ENCODE peak calls at places on chromosomes 3 and 15, in eight cellular contexts. X is A549, H is upper lobe of left lung, R is transverse colon, K is stomach, C is ovary, L is GM12878, Q is tibial nerve. D is an unnamed sample.

GRCh38 chr3:134840459-134840858 is 45.4 kb downstream of the EPHB1 start:
- DNase-seq in L (no peak), X (no peak), Q (no peak), K (no peak), H (no peak), C (no peak), R (no peak), D (no peak)

GRCh38 chr3:188174309-188175044 is 20.5 kb downstream of the LPP start:
- DNase-seq in C (no peak), X (no peak), Q (no peak), L (no peak), K (no peak), R (no peak), H (no peak), D (no peak)

GRCh38 chr3:44420676-44421075 is 56.8 kb downstream of the ZNF445 start:
- DNase-seq in X (no peak), Q (no peak), K (no peak), C (no peak), R (no peak), H (peak), L (no peak), D (no peak)

GRCh38 chr3:118636841-118637240 is 397.8 kb downstream of the IGSF11 start:
- DNase-seq in C (no peak), R (no peak), X (no peak), K (no peak), H (no peak), Q (no peak), L (no peak), D (no peak)

GRCh38 chr3:185824051-185824466 is 783 bp downstream of the IGF2BP2 start:
- DNase-seq in Q (no peak), L (no peak), R (peak), X (no peak), C (peak), K (peak), H (no peak), D (no peak)

GRCh38 chr3:156628095-156628690 is 46.2 kb upstream of the TIPARP start:
- DNase-seq in R (no peak), K (no peak), C (no peak), X (no peak), Q (no peak), L (no peak), H (no peak), D (no peak)

GRCh38 chr15:77499087-77499765 is 78.5 kb downstream of the HMG20A start:
- DNase-seq in H (no peak), L (no peak), Q (no peak), K (no peak), X (no peak), C (no peak), R (no peak), D (no peak)

GRCh38 chr3:44210967-44211366 is 30.7 kb upstream of the TOPAZ1 start:
- DNase-seq in K (no peak), H (no peak), L (no peak), X (no peak), C (no peak), R (no peak), Q (no peak), D (no peak)

GRCh38 chr3:172626241-172626640 is 84.6 kb downstream of the NCEH1 start:
- DNase-seq in R (no peak), Q (no peak), C (no peak), K (no peak), H (no peak), L (no peak), X (no peak), D (no peak)

GRCh38 chr3:20574746-20575145 is 388.7 kb upstream of the SGO1 start:
- DNase-seq in C (no peak), Q (no peak), X (no peak), L (no peak), K (no peak), H (no peak), R (no peak), D (no peak)

GRCh38 chr3:134485075-134485536 is 679 bp downstream of the ANAPC13 start:
- DNase-seq in C (no peak), L (no peak), Q (no peak), H (no peak), K (no peak), X (peak), R (peak), D (no peak)

GRCh38 chr3:41117398-41117870 is 81.9 kb upstream of the CTNNB1 start:
- DNase-seq in L (peak), C (peak), X (no peak), K (peak), Q (peak), H (peak), R (peak), D (peak)

GRCh38 chr3:23479615-23480323 is 276.6 kb downstream of the UBE2E2 start:
- DNase-seq in R (no peak), X (no peak), H (no peak), Q (no peak), K (no peak), C (no peak), L (no peak), D (no peak)

GRCh38 chr3:52440249-52440551 is 4.7 kb downstream of the SEMA3G start:
- DNase-seq in R (no peak), C (no peak), Q (no peak), L (no peak), X (no peak), K (no peak), H (no peak), D (no peak)

GRCh38 chr3:159856496-159857098 is 132.0 kb upstream of the IL12A start:
- DNase-seq in X (no peak), C (no peak), Q (no peak), R (no peak), H (no peak), K (no peak), L (no peak), D (no peak)

GRCh38 chr3:169460035-169460434 is 203.5 kb downstream of the MECOM start:
- DNase-seq in H (no peak), L (no peak), X (no peak), R (no peak), K (no peak), C (no peak), Q (no peak), D (no peak)

GRCh38 chr15:66757030-66757429 is 55.0 kb downstream of the SMAD6 start:
- DNase-seq in H (no peak), L (no peak), Q (no peak), X (no peak), R (no peak), K (no peak), C (peak), D (no peak)

GRCh38 chr3:134901461-134901860 is 106.4 kb downstream of the EPHB1 start:
- DNase-seq in R (no peak), C (no peak), X (no peak), H (no peak), K (no peak), L (no peak), Q (no peak), D (no peak)

GRCh38 chr15:67063689-67064606 is 1.5 kb upstream of the SMAD3 start:
- DNase-seq in X (peak), K (peak), L (no peak), H (peak), C (peak), Q (no peak), R (peak), D (no peak)

GRCh38 chr3:67017211-67017610 is 19.1 kb downstream of the KBTBD8 start:
- DNase-seq in H (no peak), X (no peak), Q (no peak), C (no peak), K (no peak), L (no peak), R (no peak), D (no peak)

GRCh38 chr15:66269326-66270090 is 16.0 kb upstream of the MEGF11 start:
- DNase-seq in X (no peak), C (no peak), L (no peak), R (peak), K (no peak), Q (no peak), H (no peak), D (no peak)

GRCh38 chr3:170307998-170308398 is 49.5 kb upstream of the SKIL start:
- DNase-seq in Q (no peak), X (peak), C (no peak), K (peak), L (no peak), R (no peak), H (peak), D (no peak)

GRCh38 chr15:39028069-39028468 is 463.5 kb upstream of the RASGRP1 start:
- DNase-seq in R (no peak), Q (no peak), L (no peak), H (no peak), K (no peak), C (no peak), X (peak), D (no peak)

GRCh38 chr3:136343446-136343845 is 93.3 kb downstream of the PCCB start:
- DNase-seq in R (no peak), C (no peak), Q (no peak), K (no peak), H (no peak), X (no peak), L (no peak), D (no peak)

GRCh38 chr3:175258763-175259162 is 399.6 kb downstream of the NAALADL2 start:
- DNase-seq in K (peak), R (no peak), Q (no peak), H (no peak), C (no peak), X (no peak), L (no peak), D (no peak)

GRCh38 chr3:150412599-150413069 is 4.5 kb downstream of the TSC22D2 start:
- DNase-seq in Q (no peak), H (no peak), X (no peak), R (no peak), C (no peak), K (no peak), L (no peak), D (no peak)

GRCh38 chr3:57917611-57918010 is 90.6 kb upstream of the FLNB start:
- DNase-seq in K (no peak), R (no peak), L (no peak), C (no peak), H (no peak), Q (no peak), X (no peak), D (no peak)

GRCh38 chr3:1805331-1805730 is 293.3 kb upstream of the CNTN4 start:
- DNase-seq in K (no peak), L (no peak), R (no peak), X (no peak), H (no peak), C (no peak), Q (no peak), D (no peak)

GRCh38 chr3:127320529-127321121 is 32.8 kb upstream of the PRR20G start:
- DNase-seq in Q (no peak), C (no peak), X (no peak), H (no peak), L (no peak), R (no peak), K (no peak), D (peak)

GRCh38 chr3:72390841-72391240 is 457.4 kb downstream of the SHQ1 start:
- DNase-seq in K (no peak), H (no peak), X (no peak), R (no peak), Q (no peak), C (no peak), L (no peak), D (no peak)

GRCh38 chr3:120304569-120305090 is 19.6 kb upstream of the GPR156 start:
- DNase-seq in K (no peak), R (no peak), L (no peak), X (no peak), C (no peak), H (no peak), Q (no peak), D (no peak)

GRCh38 chr3:32374788-32375595 is 16.7 kb upstream of the CMTM7 start:
- DNase-seq in L (peak), H (peak), K (peak), X (peak), R (peak), Q (peak), C (no peak), D (no peak)

GRCh38 chr3:10744098-10744465 is 71.9 kb upstream of the SLC6A11 start:
- DNase-seq in L (no peak), K (no peak), X (no peak), H (no peak), Q (no peak), C (no peak), R (no peak), D (no peak)

GRCh38 chr3:134251731-134252391 is 1.2 kb upstream of the RYK start:
- DNase-seq in L (no peak), H (no peak), R (no peak), C (peak), X (no peak), Q (no peak), K (no peak), D (no peak)

GRCh38 chr15:27541581-27541980 is 557.5 kb downstream of the OCA2 start:
- DNase-seq in L (no peak), H (no peak), X (no peak), K (no peak), Q (no peak), R (no peak), C (no peak), D (no peak)

GRCh38 chr15:75200765-75201608 is 695 bp upstream of the C15orf39 start:
- DNase-seq in R (peak), C (peak), L (no peak), K (peak), Q (no peak), H (peak), X (no peak), D (no peak)

GRCh38 chr3:111984636-111985298 is 5.9 kb downstream of the ABHD10 start:
- DNase-seq in X (no peak), L (no peak), K (no peak), Q (no peak), R (no peak), H (no peak), C (no peak), D (no peak)

GRCh38 chr15:73845507-73845906 is 27.9 kb upstream of the TBC1D21 start:
- DNase-seq in R (no peak), K (no peak), H (no peak), C (no peak), Q (no peak), X (no peak), L (no peak), D (no peak)

GRCh38 chr3:126349071-126349470 is 8.1 kb downstream of the KLF15 start:
- DNase-seq in H (peak), X (no peak), C (peak), R (peak), Q (peak), K (peak), L (no peak), D (no peak)

GRCh38 chr3:98793971-98794370 is 30.8 kb downstream of the ST3GAL6 start:
- DNase-seq in Q (no peak), H (no peak), K (no peak), C (no peak), X (no peak), L (no peak), R (no peak), D (no peak)

DNA sequence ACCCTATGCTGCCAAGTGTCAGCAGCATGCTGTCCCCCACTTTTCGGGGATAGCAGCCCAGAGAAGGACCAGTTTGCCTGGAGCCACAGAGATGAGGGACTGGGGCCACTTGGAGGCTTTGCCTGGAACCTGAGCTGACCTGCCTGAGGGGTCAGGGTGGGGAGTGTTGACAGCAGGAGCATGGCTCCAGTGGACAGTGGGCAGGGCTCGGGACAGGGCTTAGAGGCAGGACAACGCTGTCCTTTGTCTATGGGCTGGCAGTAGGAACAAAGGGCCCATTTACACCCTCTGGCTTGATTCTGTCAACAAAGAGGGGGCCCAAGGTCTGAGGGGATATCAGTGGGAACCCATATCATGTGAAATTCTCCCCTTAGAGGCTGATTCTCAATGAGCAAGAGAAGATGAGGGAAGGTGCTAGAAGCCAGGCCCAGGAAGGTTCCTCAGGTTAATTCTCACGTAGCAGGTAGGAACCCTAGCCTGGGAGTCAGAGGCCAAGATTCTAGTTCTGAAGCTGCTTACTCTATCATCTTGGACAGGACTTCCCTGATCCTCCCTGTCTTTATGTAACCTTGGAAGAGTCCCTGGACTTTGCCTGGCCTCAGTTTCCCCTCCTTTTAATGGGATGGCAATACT is 29.7 kb upstream of the HHATL start:
- DNase-seq in C (no peak), Q (no peak), X (no peak), L (no peak), K (no peak), H (no peak), R (no peak), D (no peak)
- TF ChIP-seq POLR2A in C (no peak), Q (no peak), X (no peak), L (no peak), K (no peak), H (no peak), R (no peak), D (no peak)

GRCh38 chr15:60043744-60044435 is 39.8 kb downstream of the FOXB1 start:
- DNase-seq in R (no peak), Q (no peak), K (no peak), X (no peak), C (no peak), H (no peak), L (no peak), D (peak)

GRCh38 chr15:60035344-60035743 is 31.2 kb downstream of the FOXB1 start:
- DNase-seq in R (no peak), K (no peak), L (no peak), H (no peak), X (no peak), Q (no peak), C (no peak), D (no peak)

DNA sequence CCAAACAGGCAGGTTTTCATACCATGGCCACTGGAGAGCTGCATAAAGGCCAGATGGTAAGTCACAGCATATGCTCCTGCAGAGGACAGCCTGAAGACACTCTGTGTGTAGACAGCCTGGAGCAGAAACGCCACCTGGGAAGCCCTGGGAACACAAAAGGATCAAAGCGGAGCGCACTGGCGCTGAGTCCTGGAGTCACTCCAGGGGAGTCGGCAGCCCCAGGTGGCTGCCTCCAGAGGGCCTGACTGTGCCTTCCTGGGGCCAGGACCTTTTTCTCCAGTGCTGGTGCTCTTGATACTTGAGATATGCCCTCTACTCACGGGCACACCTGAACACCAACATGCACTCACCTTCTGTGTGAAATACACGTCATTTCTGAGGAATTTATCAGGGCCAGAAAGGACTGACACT is 34.0 kb downstream of the FOXB1 start:
- DNase-seq in C (no peak), R (no peak), L (no peak), H (peak), K (peak), Q (no peak), X (no peak), D (peak)
- TF ChIP-seq EP300 in C (no peak), R (no peak), L (no peak), H (no peak), K (no peak), Q (no peak), X (no peak), D (no peak)

GRCh38 chr3:180913582-180914404 is 1.3 kb downstream of the FXR1 start:
- DNase-seq in X (no peak), H (no peak), Q (no peak), K (no peak), L (no peak), R (no peak), C (no peak), D (no peak)

GRCh38 chr3:180911876-180912303 is 580 bp upstream of the FXR1 start:
- DNase-seq in C (no peak), X (no peak), R (no peak), L (no peak), K (no peak), H (no peak), Q (no peak), D (no peak)

GRCh38 chr3:180909369-180910127 is 2.9 kb upstream of the FXR1 start:
- DNase-seq in X (no peak), C (no peak), Q (no peak), L (no peak), K (no peak), R (no peak), H (no peak), D (no peak)

GRCh38 chr3:180910823-180911222 is 1.6 kb upstream of the FXR1 start:
- DNase-seq in R (no peak), L (no peak), C (no peak), K (no peak), X (no peak), Q (no peak), H (no peak), D (no peak)

GRCh38 chr3:180912304-180913226 is at the start of gene FXR1:
- DNase-seq in K (peak), X (peak), C (peak), L (peak), R (peak), Q (peak), H (peak), D (peak)
- TF ChIP-seq POLR2A in K (no peak), X (peak), C (peak), L (peak), R (peak), Q (peak), H (no peak), D (peak)

GRCh38 chr3:68876112-68876713 is 56.1 kb downstream of the TAFA4 start:
- DNase-seq in H (no peak), L (peak), C (no peak), Q (no peak), X (peak), K (no peak), R (no peak), D (no peak)
- TF ChIP-seq EP300 in H (no peak), L (no peak), C (no peak), Q (no peak), X (no peak), K (no peak), R (no peak), D (no peak)

GRCh38 chr15:90956551-90957104 is 1.9 kb downstream of the RCCD1 start:
- DNase-seq in H (peak), Q (peak), K (peak), C (peak), X (peak), L (no peak), R (peak), D (no peak)
- TF ChIP-seq POLR2A in H (no peak), Q (no peak), K (no peak), C (no peak), X (no peak), L (peak), R (no peak), D (no peak)

GRCh38 chr15:47516576-47517371 is 200.5 kb upstream of the SEMA6D start:
- DNase-seq in L (no peak), R (no peak), X (no peak), H (no peak), Q (no peak), C (no peak), K (no peak), D (peak)

GRCh38 chr15:47513496-47513895 is 203.8 kb upstream of the SEMA6D start:
- DNase-seq in Q (no peak), K (no peak), C (no peak), X (no peak), L (no peak), R (no peak), H (no peak), D (peak)

GRCh38 chr15:47517737-47518136 is 199.6 kb upstream of the SEMA6D start:
- DNase-seq in X (no peak), H (peak), C (no peak), K (no peak), Q (no peak), R (no peak), L (no peak), D (peak)

GRCh38 chr15:47511241-47511640 is 206.1 kb upstream of the SEMA6D start:
- DNase-seq in R (no peak), C (no peak), L (no peak), X (no peak), K (no peak), Q (no peak), H (no peak), D (peak)

DNA sequence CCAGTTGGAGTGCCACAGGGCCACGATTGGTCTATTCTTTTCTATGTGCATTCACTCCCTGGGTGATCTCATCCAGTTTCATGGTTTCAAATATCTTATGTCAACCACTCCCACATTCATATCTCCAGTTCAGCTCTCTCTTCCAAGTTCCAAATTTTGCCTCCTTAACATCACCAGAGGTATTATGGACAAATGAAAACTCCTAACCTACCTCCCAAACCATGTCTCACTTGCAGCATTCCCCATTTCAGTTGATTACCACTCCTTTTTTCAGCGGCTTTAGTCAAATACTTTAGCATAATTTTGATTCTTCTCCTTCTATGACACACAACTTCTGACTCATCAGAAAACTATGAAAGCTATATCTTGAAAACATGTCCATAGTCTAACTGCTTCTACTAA is 203.1 kb upstream of the SEMA6D start:
- DNase-seq in K (no peak), R (no peak), H (no peak), L (no peak), C (no peak), X (no peak), Q (no peak), D (no peak)
- TF ChIP-seq EP300 in K (no peak), R (no peak), H (no peak), L (no peak), C (no peak), X (no peak), Q (no peak), D (no peak)

GRCh38 chr15:82571722-82572222 is 31.5 kb upstream of the RPS17 start:
- DNase-seq in R (peak), H (peak), X (no peak), C (peak), L (no peak), K (peak), Q (peak), D (no peak)
- TF ChIP-seq POLR2A in R (no peak), H (no peak), X (no peak), C (peak), L (no peak), K (no peak), Q (no peak), D (no peak)